ENCODE peak calls at places on chromosome 17, in four cellular contexts. P, B, E and H are unnamed samples.

GRCh38 chr17:49910094-49910857 is 58.7 kb upstream of the DLX4 start:
- ATAC-seq in P (no peak), B (no peak), E (no peak), H (peak; percentile 77)

GRCh38 chr17:68198931-68199836 is 48.7 kb upstream of the AMZ2 start:
- ATAC-seq in P (peak; percentile 57), B (no peak), E (peak; percentile 4), H (peak; percentile 58)

GRCh38 chr17:30345527-30346075 is 11.7 kb upstream of the TMIGD1 start:
- ATAC-seq in P (peak; percentile 49), B (no peak), E (no peak), H (peak; percentile 98)

GRCh38 chr17:14813649-14814048 is 451.5 kb downstream of the PMP22 start:
- ATAC-seq in P (no peak), B (no peak), E (peak; percentile 54), H (no peak)

GRCh38 chr17:64459284-64459747 is 10.4 kb downstream of the MILR1 start:
- ATAC-seq in P (no peak), B (no peak), E (peak; percentile 56), H (peak; percentile 57)

GRCh38 chr17:17420561-17421269 is 56.1 kb upstream of the MED9 start:
- ATAC-seq in P (no peak), B (peak; percentile 78), E (no peak), H (no peak)

GRCh38 chr17:71375948-71376347 is 744.9 kb upstream of the SOX9 start:
- ATAC-seq in P (no peak), B (no peak), E (no peak), H (no peak)

GRCh38 chr17:28841901-28842281 is 699 bp downstream of the FAM222B start:
- ATAC-seq in P (no peak), B (no peak), E (peak; percentile 21), H (peak; percentile 11)

GRCh38 chr17:31571124-31571892 is 179.8 kb downstream of the RAB11FIP4 start:
- ATAC-seq in P (no peak), B (peak; percentile 84), E (peak; percentile 87), H (no peak)

GRCh38 chr17:7146115-7146514 is 31.5 kb upstream of the ASGR2 start:
- ATAC-seq in P (no peak), B (no peak), E (peak; percentile 25), H (no peak)

GRCh38 chr17:47914296-47914948 is 18.4 kb downstream of the SP2 start:
- ATAC-seq in P (no peak), B (peak; percentile 68), E (no peak), H (no peak)

GRCh38 chr17:3773966-3774365 is 27.0 kb downstream of the ITGAE start:
- ATAC-seq in P (no peak), B (no peak), E (no peak), H (no peak)

GRCh38 chr17:21549107-21549687 is 143.1 kb upstream of the KCNJ18 start:
- ATAC-seq in P (no peak), B (no peak), E (no peak), H (peak; percentile 67)

GRCh38 chr17:40322417-40323315 is 13.7 kb downstream of the RARA start:
- ATAC-seq in P (peak; percentile 37), B (peak; percentile 18), E (peak; percentile 3), H (peak; percentile 47)

GRCh38 chr17:77382966-77383612 is 242.3 kb downstream of the SEC14L1 start:
- ATAC-seq in P (no peak), B (peak; percentile 4), E (no peak), H (no peak)

GRCh38 chr17:80929449-80929848 is 62.2 kb upstream of the CHMP6 start:
- ATAC-seq in P (no peak), B (no peak), E (no peak), H (no peak)

GRCh38 chr17:29018788-29019474 is 13.1 kb upstream of the SEZ6 start:
- ATAC-seq in P (no peak), B (no peak), E (no peak), H (no peak)

GRCh38 chr17:70242781-70243437 is 73.6 kb downstream of the KCNJ2 start:
- ATAC-seq in P (no peak), B (no peak), E (no peak), H (no peak)

GRCh38 chr17:77242118-77242800 is 101.5 kb downstream of the SEC14L1 start:
- ATAC-seq in P (no peak), B (no peak), E (no peak), H (no peak)

GRCh38 chr17:16026895-16027294 is 27.3 kb downstream of the TTC19 start:
- ATAC-seq in P (no peak), B (no peak), E (no peak), H (peak; percentile 8)

GRCh38 chr17:81998222-81998621 is 20.8 kb downstream of the ASPSCR1 start:
- ATAC-seq in P (no peak), B (no peak), E (no peak), H (no peak)

GRCh38 chr17:45852535-45853297 is 8.0 kb downstream of the SPPL2C start:
- ATAC-seq in P (peak; percentile 49), B (no peak), E (peak; percentile 80), H (peak; percentile 70)

GRCh38 chr17:44123356-44124117 is at the start of gene HDAC5:
- ATAC-seq in P (peak; percentile 96), B (peak; percentile 97), E (peak; percentile 94), H (peak; percentile 98)

GRCh38 chr17:43756176-43756575 is 2.4 kb downstream of the SOST start:
- ATAC-seq in P (no peak), B (no peak), E (no peak), H (no peak)

GRCh38 chr17:82930924-82931695 is 91.3 kb upstream of the ZNF750 start:
- ATAC-seq in P (no peak), B (peak; percentile 18), E (no peak), H (no peak)

GRCh38 chr17:38970128-38970527 is 2.9 kb upstream of the FBXO47 start:
- ATAC-seq in P (no peak), B (no peak), E (no peak), H (no peak)

GRCh38 chr17:4782652-4783051 is 3.5 kb downstream of the VMO1 start:
- ATAC-seq in P (no peak), B (no peak), E (peak; percentile 52), H (peak; percentile 39)

GRCh38 chr17:2271985-2272702 is 31.4 kb downstream of the SMG6 start:
- ATAC-seq in P (peak; percentile 65), B (no peak), E (no peak), H (peak; percentile 95)

GRCh38 chr17:55005520-55005919 is 37.0 kb downstream of the STXBP4 start:
- ATAC-seq in P (no peak), B (no peak), E (no peak), H (peak; percentile 23)

GRCh38 chr17:32654351-32654750 is 167.6 kb downstream of the CDK5R1 start:
- ATAC-seq in P (no peak), B (no peak), E (no peak), H (no peak)

GRCh38 chr17:40134184-40134583 is 6.2 kb upstream of the CASC3 start:
- ATAC-seq in P (no peak), B (no peak), E (no peak), H (no peak)

GRCh38 chr17:36544049-36544319 is 735 bp upstream of the GGNBP2 start:
- ATAC-seq in P (no peak), B (no peak), E (peak; percentile 31), H (no peak)

GRCh38 chr17:61337247-61337812 is 62.3 kb upstream of the TBX2 start:
- ATAC-seq in P (no peak), B (no peak), E (peak; percentile 56), H (no peak)

GRCh38 chr17:31802502-31802901 is 56.5 kb downstream of the COPRS start:
- ATAC-seq in P (no peak), B (peak; percentile 65), E (peak; percentile 71), H (no peak)

GRCh38 chr17:74099441-74100340 is 103.8 kb upstream of the RPL38 start:
- ATAC-seq in P (no peak), B (no peak), E (no peak), H (no peak)

GRCh38 chr17:55344514-55344997 is 77.1 kb downstream of the MMD start:
- ATAC-seq in P (peak; percentile 90), B (no peak), E (no peak), H (peak; percentile 83)

GRCh38 chr17:50043290-50044148 is 12.4 kb upstream of the ITGA3 start:
- ATAC-seq in P (no peak), B (no peak), E (peak; percentile 18), H (no peak)